ENCODE peak calls at places on chromosomes 4 and X, in nine cellular contexts. One of them, this sample, is unnamed. For H3K4me1, the result is how much of the 10 kb centered on the place peaks cover.

GRCh38 chrX:74291577-74291963 is 12.4 kb upstream of the ZCCHC13 start:
- DNase-seq in K562: peak
- DNase-seq in A549: no peak
- DNase-seq in suprapubic skin: no peak
- DNase-seq in GM12878: no peak
- DNase-seq in ovary: no peak
- DNase-seq in tibial nerve: no peak
- DNase-seq in SK-N-SH: no peak
- DNase-seq in transverse colon: no peak
- DNase-seq in this sample: no peak

GRCh38 chr4:6909113-6909969 is at the start of gene TBC1D14:
- DNase-seq in A549: peak
- DNase-seq in transverse colon: peak
- DNase-seq in ovary: peak
- DNase-seq in suprapubic skin: peak
- DNase-seq in K562: peak
- DNase-seq in tibial nerve: peak
- DNase-seq in SK-N-SH: peak
- DNase-seq in GM12878: no peak
- DNase-seq in this sample: peak

GRCh38 chr4:117574085-117574484 is 460.2 kb upstream of the NDST3 start:
- DNase-seq in transverse colon: no peak
- DNase-seq in K562: no peak
- DNase-seq in tibial nerve: no peak
- DNase-seq in A549: no peak
- DNase-seq in ovary: no peak
- DNase-seq in GM12878: no peak
- DNase-seq in suprapubic skin: no peak
- DNase-seq in SK-N-SH: no peak
- DNase-seq in this sample: no peak

GRCh38 chrX:100636321-100636991 is at the start of gene TSPAN6:
- DNase-seq in tibial nerve: peak
- DNase-seq in K562: no peak
- DNase-seq in transverse colon: peak
- DNase-seq in GM12878: no peak
- DNase-seq in A549: peak
- DNase-seq in SK-N-SH: peak
- DNase-seq in suprapubic skin: peak
- DNase-seq in ovary: peak
- DNase-seq in this sample: peak

GRCh38 chrX:105483011-105483410 is 262.5 kb upstream of the TEX13A start:
- DNase-seq in K562: no peak
- DNase-seq in A549: no peak
- DNase-seq in suprapubic skin: no peak
- DNase-seq in ovary: no peak
- DNase-seq in tibial nerve: no peak
- DNase-seq in SK-N-SH: no peak
- DNase-seq in transverse colon: no peak
- DNase-seq in GM12878: no peak
- DNase-seq in this sample: no peak

GRCh38 chrX:26026179-26026578 is 112.0 kb upstream of the MAGEB18 start:
- DNase-seq in suprapubic skin: no peak
- DNase-seq in transverse colon: no peak
- DNase-seq in SK-N-SH: no peak
- DNase-seq in tibial nerve: no peak
- DNase-seq in GM12878: no peak
- DNase-seq in A549: no peak
- DNase-seq in K562: no peak
- DNase-seq in ovary: no peak
- DNase-seq in this sample: no peak

GRCh38 chrX:13212191-13212651 is 107.6 kb downstream of the ATXN3L start:
- DNase-seq in ovary: no peak
- DNase-seq in SK-N-SH: no peak
- DNase-seq in tibial nerve: no peak
- DNase-seq in transverse colon: no peak
- DNase-seq in GM12878: no peak
- DNase-seq in suprapubic skin: no peak
- DNase-seq in K562: no peak
- DNase-seq in A549: no peak
- DNase-seq in this sample: no peak

GRCh38 chr4:1085404-1085799 is 28.0 kb downstream of the RNF212 start:
- DNase-seq in K562: no peak
- DNase-seq in ovary: no peak
- DNase-seq in GM12878: no peak
- DNase-seq in suprapubic skin: peak
- DNase-seq in SK-N-SH: no peak
- DNase-seq in tibial nerve: no peak
- DNase-seq in A549: no peak
- DNase-seq in transverse colon: no peak
- DNase-seq in this sample: no peak

GRCh38 chr4:75154994-75155393 is 222.1 kb downstream of the PARM1 start:
- DNase-seq in suprapubic skin: no peak
- DNase-seq in K562: no peak
- DNase-seq in GM12878: no peak
- DNase-seq in A549: no peak
- DNase-seq in ovary: no peak
- DNase-seq in transverse colon: no peak
- DNase-seq in SK-N-SH: no peak
- DNase-seq in tibial nerve: no peak
- DNase-seq in this sample: no peak

GRCh38 chr4:99400831-99401230 is 34.3 kb downstream of the ADH7 start:
- DNase-seq in A549: no peak
- DNase-seq in SK-N-SH: no peak
- DNase-seq in transverse colon: no peak
- DNase-seq in ovary: no peak
- DNase-seq in tibial nerve: no peak
- DNase-seq in suprapubic skin: no peak
- DNase-seq in K562: no peak
- DNase-seq in GM12878: no peak
- DNase-seq in this sample: no peak

GRCh38 chr4:179352221-179352620 is 1910.0 kb upstream of the AGA start:
- DNase-seq in suprapubic skin: no peak
- DNase-seq in GM12878: no peak
- DNase-seq in SK-N-SH: no peak
- DNase-seq in A549: no peak
- DNase-seq in K562: no peak
- DNase-seq in ovary: no peak
- DNase-seq in transverse colon: no peak
- DNase-seq in tibial nerve: no peak
- DNase-seq in this sample: no peak

GRCh38 chr4:113646456-113646809 is 115.1 kb downstream of the CAMK2D start:
- DNase-seq in K562: no peak
- DNase-seq in A549: peak
- DNase-seq in tibial nerve: no peak
- DNase-seq in suprapubic skin: no peak
- DNase-seq in ovary: no peak
- DNase-seq in GM12878: no peak
- DNase-seq in transverse colon: peak
- DNase-seq in SK-N-SH: no peak
- DNase-seq in this sample: no peak

GRCh38 chr4:101125045-101125713 is 222.1 kb downstream of the PPP3CA start:
- DNase-seq in A549: no peak
- DNase-seq in suprapubic skin: no peak
- DNase-seq in tibial nerve: no peak
- DNase-seq in K562: no peak
- DNase-seq in ovary: no peak
- DNase-seq in transverse colon: no peak
- DNase-seq in SK-N-SH: no peak
- DNase-seq in GM12878: no peak
- DNase-seq in this sample: no peak

GRCh38 chr4:169115897-169116254 is 105.8 kb upstream of the CBR4 start:
- DNase-seq in A549: no peak
- DNase-seq in tibial nerve: no peak
- DNase-seq in ovary: no peak
- DNase-seq in suprapubic skin: no peak
- DNase-seq in SK-N-SH: no peak
- DNase-seq in K562: no peak
- DNase-seq in GM12878: no peak
- DNase-seq in transverse colon: peak
- DNase-seq in this sample: peak

GRCh38 chr4:85486425-85487101 is 11.6 kb downstream of the ARHGAP24 start:
- DNase-seq in tibial nerve: no peak
- DNase-seq in suprapubic skin: no peak
- DNase-seq in K562: peak
- DNase-seq in A549: peak
- DNase-seq in ovary: no peak
- DNase-seq in GM12878: no peak
- DNase-seq in SK-N-SH: no peak
- DNase-seq in transverse colon: no peak
- DNase-seq in this sample: no peak

GRCh38 chr4:73735231-73735630 is 5.1 kb upstream of the CXCL8 start:
- DNase-seq in ovary: no peak
- DNase-seq in transverse colon: no peak
- DNase-seq in suprapubic skin: no peak
- DNase-seq in tibial nerve: no peak
- DNase-seq in SK-N-SH: no peak
- DNase-seq in K562: peak
- DNase-seq in GM12878: peak
- DNase-seq in A549: no peak
- DNase-seq in this sample: no peak

GRCh38 chr4:158535130-158535614 is 13.5 kb downstream of the RXFP1 start:
- DNase-seq in K562: no peak
- DNase-seq in ovary: no peak
- DNase-seq in GM12878: no peak
- DNase-seq in suprapubic skin: no peak
- DNase-seq in SK-N-SH: no peak
- DNase-seq in A549: no peak
- DNase-seq in transverse colon: no peak
- DNase-seq in tibial nerve: no peak
- DNase-seq in this sample: no peak

GRCh38 chr4:3481113-3481531 is 18.0 kb downstream of the DOK7 start:
- DNase-seq in K562: no peak
- DNase-seq in ovary: no peak
- DNase-seq in transverse colon: no peak
- DNase-seq in suprapubic skin: no peak
- DNase-seq in GM12878: no peak
- DNase-seq in SK-N-SH: no peak
- DNase-seq in A549: no peak
- DNase-seq in tibial nerve: no peak
- DNase-seq in this sample: no peak

GRCh38 chrX:13666836-13667235 is 13.9 kb downstream of the TCEANC start:
- DNase-seq in suprapubic skin: no peak
- DNase-seq in tibial nerve: no peak
- DNase-seq in ovary: no peak
- DNase-seq in A549: no peak
- DNase-seq in GM12878: no peak
- DNase-seq in transverse colon: no peak
- DNase-seq in K562: no peak
- DNase-seq in SK-N-SH: no peak
- DNase-seq in this sample: no peak

GRCh38 chrX:20547649-20548051 is 280.9 kb upstream of the RPS6KA3 start:
- DNase-seq in tibial nerve: no peak
- DNase-seq in ovary: no peak
- DNase-seq in SK-N-SH: no peak
- DNase-seq in K562: no peak
- DNase-seq in GM12878: no peak
- DNase-seq in transverse colon: peak
- DNase-seq in suprapubic skin: no peak
- DNase-seq in A549: no peak
- DNase-seq in this sample: no peak

GRCh38 chr4:41258783-41259182 is 2.1 kb downstream of the UCHL1 start:
- DNase-seq in tibial nerve: no peak
- DNase-seq in transverse colon: no peak
- DNase-seq in K562: no peak
- DNase-seq in A549: peak
- DNase-seq in suprapubic skin: no peak
- DNase-seq in ovary: peak
- DNase-seq in GM12878: no peak
- DNase-seq in SK-N-SH: peak
- DNase-seq in this sample: no peak
- TF ChIP-seq EP300 in tibial nerve: no peak
- TF ChIP-seq EP300 in transverse colon: no peak
- TF ChIP-seq EP300 in K562: no peak
- TF ChIP-seq EP300 in A549: no peak
- TF ChIP-seq EP300 in suprapubic skin: no peak
- TF ChIP-seq EP300 in ovary: no peak
- TF ChIP-seq EP300 in GM12878: no peak
- TF ChIP-seq EP300 in SK-N-SH: no peak
- TF ChIP-seq EP300 in this sample: no peak

DNA sequence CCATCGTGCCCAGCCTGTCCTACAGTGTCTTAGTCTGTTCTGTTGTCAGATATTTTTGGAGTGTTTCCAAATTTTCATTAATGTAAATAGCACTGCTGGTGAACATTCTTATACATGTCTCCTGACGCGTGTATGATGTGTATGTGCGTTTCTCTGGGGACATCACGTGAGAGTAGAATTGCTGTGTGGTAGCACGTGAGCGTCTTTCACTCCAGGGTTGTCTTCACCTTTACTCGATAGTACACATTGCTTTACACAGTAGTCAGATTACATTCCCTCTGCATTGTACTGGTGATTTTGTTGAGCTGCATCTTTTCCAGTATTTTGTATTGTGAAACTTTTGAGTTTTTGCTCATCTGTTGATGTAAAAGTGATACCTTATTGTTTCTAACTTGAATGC is 60.0 kb downstream of the ARHGAP10 start:
- DNase-seq in suprapubic skin: no peak
- DNase-seq in GM12878: no peak
- DNase-seq in ovary: no peak
- DNase-seq in A549: no peak
- DNase-seq in transverse colon: no peak
- DNase-seq in K562: no peak
- DNase-seq in SK-N-SH: no peak
- DNase-seq in tibial nerve: no peak
- DNase-seq in this sample: no peak
- H3K4me1 ChIP-seq in suprapubic skin: half or more
- H3K4me1 ChIP-seq in GM12878: under half
- H3K4me1 ChIP-seq in ovary: under half
- H3K4me1 ChIP-seq in A549: under half
- H3K4me1 ChIP-seq in transverse colon: under half
- H3K4me1 ChIP-seq in K562: under half
- H3K4me1 ChIP-seq in SK-N-SH: under half
- H3K4me1 ChIP-seq in tibial nerve: under half
- H3K4me1 ChIP-seq in this sample: half or more

GRCh38 chr4:10684631-10685030 is at the start of gene CLNK:
- DNase-seq in ovary: no peak
- DNase-seq in K562: no peak
- DNase-seq in SK-N-SH: no peak
- DNase-seq in suprapubic skin: no peak
- DNase-seq in A549: no peak
- DNase-seq in GM12878: peak
- DNase-seq in tibial nerve: no peak
- DNase-seq in transverse colon: no peak
- DNase-seq in this sample: no peak
- TF ChIP-seq EP300 in ovary: no peak
- TF ChIP-seq EP300 in K562: no peak
- TF ChIP-seq EP300 in SK-N-SH: no peak
- TF ChIP-seq EP300 in suprapubic skin: no peak
- TF ChIP-seq EP300 in A549: no peak
- TF ChIP-seq EP300 in GM12878: no peak
- TF ChIP-seq EP300 in tibial nerve: no peak
- TF ChIP-seq EP300 in transverse colon: no peak
- TF ChIP-seq EP300 in this sample: no peak

DNA sequence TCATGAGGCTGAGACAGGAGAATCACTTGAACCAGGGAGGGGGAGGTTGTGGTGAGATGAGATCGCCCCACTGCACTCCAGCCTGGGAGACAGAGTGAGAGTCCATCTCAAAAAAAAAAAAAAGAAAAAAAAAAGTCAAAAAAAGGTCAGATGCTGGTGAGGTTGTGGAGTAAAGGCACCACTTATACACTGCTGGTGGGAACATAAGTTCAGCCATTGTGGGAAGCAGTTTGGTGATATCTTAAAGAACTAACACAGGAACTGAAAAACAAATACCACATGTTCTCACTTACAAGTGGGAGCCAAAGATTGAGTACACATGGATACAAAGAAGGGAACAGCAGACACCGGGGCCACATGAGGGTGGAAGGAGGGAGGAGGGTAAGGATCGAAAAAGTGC is 149.0 kb downstream of the PHF8 start:
- DNase-seq in suprapubic skin: no peak
- DNase-seq in transverse colon: no peak
- DNase-seq in GM12878: no peak
- DNase-seq in A549: no peak
- DNase-seq in ovary: no peak
- DNase-seq in K562: no peak
- DNase-seq in SK-N-SH: no peak
- DNase-seq in tibial nerve: no peak
- DNase-seq in this sample: no peak
- H3K4me1 ChIP-seq in suprapubic skin: under half
- H3K4me1 ChIP-seq in transverse colon: under half
- H3K4me1 ChIP-seq in GM12878: under half
- H3K4me1 ChIP-seq in A549: under half
- H3K4me1 ChIP-seq in ovary: under half
- H3K4me1 ChIP-seq in K562: under half
- H3K4me1 ChIP-seq in SK-N-SH: under half
- H3K4me1 ChIP-seq in tibial nerve: under half
- H3K4me1 ChIP-seq in this sample: under half

This sample was measured in stomach.